ENCODE peak calls at places on chromosomes 4 and X, in ten cellular contexts. One of them, this sample, is unnamed.
A peak's percentile ranks its signal among the peaks of the same experiment; 100 is the strongest.

GRCh38 chr4:1209821-1210220 is 37.4 kb upstream of the SPON2 start:
- DNase-seq in effector memory CD4-positive, alpha-beta T cell: no peak
- DNase-seq in M059J: no peak
- DNase-seq in activated B cell treated with CpG ODN at 0.5 μM for 24 hours: no peak
- DNase-seq in lung microvascular endothelial cell: peak; percentile 68
- DNase-seq in activated CD4-positive, alpha-beta memory T cell treated with anti-CD3 and anti-CD28 coated beads, Interleukin-2, amount 10 ng/mL, durations not matched to agents 7 days and 5 days: no peak
- DNase-seq in posterior cingulate gyrus: peak; percentile 37
- DNase-seq in kidney tubule cell: no peak
- DNase-seq in AG08395: peak; percentile 92
- DNase-seq in activated T-cell treated with anti-CD3 and anti-CD28 coated beads, Interleukin-2, amount 50 U/mL, for 1 hour: no peak
- DNase-seq in this sample: peak; percentile 44

GRCh38 chr4:182231503-182231902 is 11.7 kb upstream of the TENM3 start:
- DNase-seq in effector memory CD4-positive, alpha-beta T cell: no peak
- DNase-seq in M059J: no peak
- DNase-seq in activated B cell treated with CpG ODN at 0.5 μM for 24 hours: no peak
- DNase-seq in lung microvascular endothelial cell: no peak
- DNase-seq in activated CD4-positive, alpha-beta memory T cell treated with anti-CD3 and anti-CD28 coated beads, Interleukin-2, amount 10 ng/mL, durations not matched to agents 7 days and 5 days: no peak
- DNase-seq in posterior cingulate gyrus: no peak
- DNase-seq in kidney tubule cell: no peak
- DNase-seq in AG08395: no peak
- DNase-seq in activated T-cell treated with anti-CD3 and anti-CD28 coated beads, Interleukin-2, amount 50 U/mL, for 1 hour: no peak
- DNase-seq in this sample: no peak

GRCh38 chr4:113327513-113327912 is 278.1 kb downstream of the ANK2 start:
- DNase-seq in effector memory CD4-positive, alpha-beta T cell: no peak
- DNase-seq in M059J: peak; percentile 23
- DNase-seq in activated B cell treated with CpG ODN at 0.5 μM for 24 hours: no peak
- DNase-seq in lung microvascular endothelial cell: no peak
- DNase-seq in activated CD4-positive, alpha-beta memory T cell treated with anti-CD3 and anti-CD28 coated beads, Interleukin-2, amount 10 ng/mL, durations not matched to agents 7 days and 5 days: no peak
- DNase-seq in posterior cingulate gyrus: no peak
- DNase-seq in kidney tubule cell: peak; percentile 29
- DNase-seq in AG08395: peak; percentile 7
- DNase-seq in activated T-cell treated with anti-CD3 and anti-CD28 coated beads, Interleukin-2, amount 50 U/mL, for 1 hour: no peak
- DNase-seq in this sample: no peak

GRCh38 chrX:40578039-40578438 is 2.7 kb upstream of the ATP6AP2 start:
- DNase-seq in effector memory CD4-positive, alpha-beta T cell: no peak
- DNase-seq in M059J: no peak
- DNase-seq in activated B cell treated with CpG ODN at 0.5 μM for 24 hours: no peak
- DNase-seq in lung microvascular endothelial cell: no peak
- DNase-seq in activated CD4-positive, alpha-beta memory T cell treated with anti-CD3 and anti-CD28 coated beads, Interleukin-2, amount 10 ng/mL, durations not matched to agents 7 days and 5 days: no peak
- DNase-seq in posterior cingulate gyrus: no peak
- DNase-seq in kidney tubule cell: no peak
- DNase-seq in AG08395: no peak
- DNase-seq in activated T-cell treated with anti-CD3 and anti-CD28 coated beads, Interleukin-2, amount 50 U/mL, for 1 hour: no peak
- DNase-seq in this sample: no peak

GRCh38 chr4:45662996-45663395 is 460.9 kb downstream of the GABRG1 start:
- DNase-seq in effector memory CD4-positive, alpha-beta T cell: no peak
- DNase-seq in M059J: peak; percentile 9
- DNase-seq in activated B cell treated with CpG ODN at 0.5 μM for 24 hours: no peak
- DNase-seq in lung microvascular endothelial cell: peak; percentile 3
- DNase-seq in activated CD4-positive, alpha-beta memory T cell treated with anti-CD3 and anti-CD28 coated beads, Interleukin-2, amount 10 ng/mL, durations not matched to agents 7 days and 5 days: no peak
- DNase-seq in posterior cingulate gyrus: peak; percentile 59
- DNase-seq in kidney tubule cell: peak; percentile 64
- DNase-seq in AG08395: no peak
- DNase-seq in activated T-cell treated with anti-CD3 and anti-CD28 coated beads, Interleukin-2, amount 50 U/mL, for 1 hour: no peak
- DNase-seq in this sample: no peak

GRCh38 chr4:152460488-152460887 is 75.4 kb downstream of the FBXW7 start:
- DNase-seq in effector memory CD4-positive, alpha-beta T cell: no peak
- DNase-seq in M059J: peak; percentile 39
- DNase-seq in activated B cell treated with CpG ODN at 0.5 μM for 24 hours: no peak
- DNase-seq in lung microvascular endothelial cell: peak; percentile 56
- DNase-seq in activated CD4-positive, alpha-beta memory T cell treated with anti-CD3 and anti-CD28 coated beads, Interleukin-2, amount 10 ng/mL, durations not matched to agents 7 days and 5 days: no peak
- DNase-seq in posterior cingulate gyrus: no peak
- DNase-seq in kidney tubule cell: peak; percentile 14
- DNase-seq in AG08395: peak; percentile 46
- DNase-seq in activated T-cell treated with anti-CD3 and anti-CD28 coated beads, Interleukin-2, amount 50 U/mL, for 1 hour: no peak
- DNase-seq in this sample: peak; percentile 35

GRCh38 chr4:8726344-8726851 is 133.8 kb downstream of the CPZ start:
- DNase-seq in effector memory CD4-positive, alpha-beta T cell: no peak
- DNase-seq in M059J: no peak
- DNase-seq in activated B cell treated with CpG ODN at 0.5 μM for 24 hours: peak; percentile 4
- DNase-seq in lung microvascular endothelial cell: no peak
- DNase-seq in activated CD4-positive, alpha-beta memory T cell treated with anti-CD3 and anti-CD28 coated beads, Interleukin-2, amount 10 ng/mL, durations not matched to agents 7 days and 5 days: peak; percentile 2
- DNase-seq in posterior cingulate gyrus: no peak
- DNase-seq in kidney tubule cell: no peak
- DNase-seq in AG08395: no peak
- DNase-seq in activated T-cell treated with anti-CD3 and anti-CD28 coated beads, Interleukin-2, amount 50 U/mL, for 1 hour: no peak
- DNase-seq in this sample: no peak

GRCh38 chrX:110966839-110967238 is 129.2 kb upstream of the PAK3 start:
- DNase-seq in effector memory CD4-positive, alpha-beta T cell: no peak
- DNase-seq in M059J: no peak
- DNase-seq in activated B cell treated with CpG ODN at 0.5 μM for 24 hours: no peak
- DNase-seq in lung microvascular endothelial cell: no peak
- DNase-seq in activated CD4-positive, alpha-beta memory T cell treated with anti-CD3 and anti-CD28 coated beads, Interleukin-2, amount 10 ng/mL, durations not matched to agents 7 days and 5 days: no peak
- DNase-seq in posterior cingulate gyrus: no peak
- DNase-seq in kidney tubule cell: no peak
- DNase-seq in AG08395: no peak
- DNase-seq in activated T-cell treated with anti-CD3 and anti-CD28 coated beads, Interleukin-2, amount 50 U/mL, for 1 hour: no peak
- DNase-seq in this sample: no peak

GRCh38 chrX:47181301-47181700 is 12.3 kb upstream of the UBA1 start:
- DNase-seq in effector memory CD4-positive, alpha-beta T cell: no peak
- DNase-seq in M059J: no peak
- DNase-seq in activated B cell treated with CpG ODN at 0.5 μM for 24 hours: no peak
- DNase-seq in lung microvascular endothelial cell: no peak
- DNase-seq in activated CD4-positive, alpha-beta memory T cell treated with anti-CD3 and anti-CD28 coated beads, Interleukin-2, amount 10 ng/mL, durations not matched to agents 7 days and 5 days: no peak
- DNase-seq in posterior cingulate gyrus: no peak
- DNase-seq in kidney tubule cell: no peak
- DNase-seq in AG08395: no peak
- DNase-seq in activated T-cell treated with anti-CD3 and anti-CD28 coated beads, Interleukin-2, amount 50 U/mL, for 1 hour: no peak
- DNase-seq in this sample: no peak

GRCh38 chr4:147723316-147723715 is 8.6 kb upstream of the ARHGAP10 start:
- DNase-seq in effector memory CD4-positive, alpha-beta T cell: no peak
- DNase-seq in M059J: no peak
- DNase-seq in activated B cell treated with CpG ODN at 0.5 μM for 24 hours: no peak
- DNase-seq in lung microvascular endothelial cell: no peak
- DNase-seq in activated CD4-positive, alpha-beta memory T cell treated with anti-CD3 and anti-CD28 coated beads, Interleukin-2, amount 10 ng/mL, durations not matched to agents 7 days and 5 days: no peak
- DNase-seq in posterior cingulate gyrus: no peak
- DNase-seq in kidney tubule cell: no peak
- DNase-seq in AG08395: no peak
- DNase-seq in activated T-cell treated with anti-CD3 and anti-CD28 coated beads, Interleukin-2, amount 50 U/mL, for 1 hour: no peak
- DNase-seq in this sample: no peak

GRCh38 chr4:1752284-1753041 is 31.1 kb downstream of the TACC3 start:
- DNase-seq in effector memory CD4-positive, alpha-beta T cell: no peak
- DNase-seq in M059J: no peak
- DNase-seq in activated B cell treated with CpG ODN at 0.5 μM for 24 hours: no peak
- DNase-seq in lung microvascular endothelial cell: peak; percentile 26
- DNase-seq in activated CD4-positive, alpha-beta memory T cell treated with anti-CD3 and anti-CD28 coated beads, Interleukin-2, amount 10 ng/mL, durations not matched to agents 7 days and 5 days: peak; percentile 56
- DNase-seq in posterior cingulate gyrus: no peak
- DNase-seq in kidney tubule cell: peak; percentile 27
- DNase-seq in AG08395: no peak
- DNase-seq in activated T-cell treated with anti-CD3 and anti-CD28 coated beads, Interleukin-2, amount 50 U/mL, for 1 hour: no peak
- DNase-seq in this sample: no peak

GRCh38 chrX:15413101-15413500 is 28.9 kb upstream of the VEGFD start:
- DNase-seq in effector memory CD4-positive, alpha-beta T cell: no peak
- DNase-seq in M059J: no peak
- DNase-seq in activated B cell treated with CpG ODN at 0.5 μM for 24 hours: no peak
- DNase-seq in lung microvascular endothelial cell: no peak
- DNase-seq in activated CD4-positive, alpha-beta memory T cell treated with anti-CD3 and anti-CD28 coated beads, Interleukin-2, amount 10 ng/mL, durations not matched to agents 7 days and 5 days: no peak
- DNase-seq in posterior cingulate gyrus: no peak
- DNase-seq in kidney tubule cell: no peak
- DNase-seq in AG08395: no peak
- DNase-seq in activated T-cell treated with anti-CD3 and anti-CD28 coated beads, Interleukin-2, amount 50 U/mL, for 1 hour: no peak
- DNase-seq in this sample: no peak

GRCh38 chr4:7992846-7993245 is 53.2 kb upstream of the AFAP1 start:
- DNase-seq in effector memory CD4-positive, alpha-beta T cell: no peak
- DNase-seq in M059J: no peak
- DNase-seq in activated B cell treated with CpG ODN at 0.5 μM for 24 hours: no peak
- DNase-seq in lung microvascular endothelial cell: no peak
- DNase-seq in activated CD4-positive, alpha-beta memory T cell treated with anti-CD3 and anti-CD28 coated beads, Interleukin-2, amount 10 ng/mL, durations not matched to agents 7 days and 5 days: no peak
- DNase-seq in posterior cingulate gyrus: no peak
- DNase-seq in kidney tubule cell: no peak
- DNase-seq in AG08395: no peak
- DNase-seq in activated T-cell treated with anti-CD3 and anti-CD28 coated beads, Interleukin-2, amount 50 U/mL, for 1 hour: no peak
- DNase-seq in this sample: no peak

GRCh38 chr4:101970555-101970954 is 180.0 kb downstream of the BANK1 start:
- DNase-seq in effector memory CD4-positive, alpha-beta T cell: no peak
- DNase-seq in M059J: no peak
- DNase-seq in activated B cell treated with CpG ODN at 0.5 μM for 24 hours: no peak
- DNase-seq in lung microvascular endothelial cell: no peak
- DNase-seq in activated CD4-positive, alpha-beta memory T cell treated with anti-CD3 and anti-CD28 coated beads, Interleukin-2, amount 10 ng/mL, durations not matched to agents 7 days and 5 days: no peak
- DNase-seq in posterior cingulate gyrus: no peak
- DNase-seq in kidney tubule cell: no peak
- DNase-seq in AG08395: no peak
- DNase-seq in activated T-cell treated with anti-CD3 and anti-CD28 coated beads, Interleukin-2, amount 50 U/mL, for 1 hour: no peak
- DNase-seq in this sample: no peak